ENCODE peak calls at places on chromosomes 2 and 18, in ten cellular contexts. B is tibial nerve, O is neuronal stem cell, Q is AG04450, G is body of pancreas, U is esophagus squamous epithelium, W is heart right ventricle, E is HCT116, C is spleen, X is GM23248. N is an unnamed sample. For H3K27me3, the result is how much of the 10 kb centered on the place peaks cover.

GRCh38 chr2:46686811-46687210 is 207.4 kb downstream of the TMEM247 start:
- DNase-seq in W (no peak), E (no peak), U (no peak), C (no peak), O (no peak), G (no peak), B (no peak), Q (no peak), X (no peak), N (no peak)

GRCh38 chr18:57837917-57838548 is 34.9 kb upstream of the ATP8B1 start:
- DNase-seq in E (no peak), X (no peak), C (no peak), G (no peak), W (no peak), O (no peak), Q (no peak), B (no peak), U (no peak), N (no peak)

GRCh38 chr2:186907897-186908296 is 58.9 kb upstream of the ZSWIM2 start:
- DNase-seq in B (no peak), X (no peak), U (no peak), E (no peak), C (no peak), G (no peak), Q (no peak), W (no peak), O (no peak), N (no peak)

GRCh38 chr2:128306931-128307460 is 11.7 kb downstream of the HS6ST1 start:
- DNase-seq in W (no peak), C (peak), E (no peak), Q (no peak), B (no peak), G (peak), X (no peak), U (no peak), O (no peak), N (no peak)

GRCh38 chr2:108194409-108195132 is 45.2 kb upstream of the SULT1C3 start:
- DNase-seq in G (no peak), O (no peak), U (no peak), C (no peak), W (no peak), X (peak), Q (no peak), B (no peak), E (no peak), N (no peak)

GRCh38 chr2:211737282-211737681 is 801.3 kb downstream of the ERBB4 start:
- DNase-seq in C (no peak), B (no peak), U (no peak), O (no peak), X (peak), G (no peak), W (no peak), E (no peak), Q (no peak), N (no peak)

GRCh38 chr2:105864262-105864661 is 119.5 kb downstream of the NCK2 start:
- DNase-seq in E (no peak), Q (no peak), W (no peak), B (no peak), C (no peak), G (no peak), X (no peak), O (no peak), U (no peak), N (no peak)

GRCh38 chr2:165185633-165186032 is 18.2 kb downstream of the SCN3A start:
- DNase-seq in Q (no peak), G (no peak), B (no peak), E (no peak), O (no peak), X (no peak), W (no peak), U (no peak), C (no peak), N (no peak)

GRCh38 chr2:67169417-67170140 is 227.6 kb upstream of the ETAA1 start:
- DNase-seq in Q (no peak), O (no peak), X (peak), C (no peak), W (no peak), G (no peak), E (no peak), B (no peak), U (no peak), N (no peak)

GRCh38 chr2:20443276-20443920 is 3.5 kb upstream of the RHOB start:
- DNase-seq in E (no peak), W (no peak), X (peak), O (peak), G (peak), C (peak), U (no peak), B (peak), Q (no peak), N (peak)

GRCh38 chr18:37253424-37254255 is 312.0 kb downstream of the CELF4 start:
- DNase-seq in B (no peak), O (peak), E (no peak), Q (no peak), X (peak), W (peak), U (no peak), C (peak), G (peak), N (no peak)

GRCh38 chr18:37252342-37252741 is 313.3 kb downstream of the CELF4 start:
- DNase-seq in G (no peak), X (no peak), B (no peak), U (no peak), C (no peak), E (no peak), O (no peak), Q (no peak), W (no peak), N (no peak)

GRCh38 chr18:37254256-37254880 is 311.2 kb downstream of the CELF4 start:
- DNase-seq in E (no peak), B (no peak), Q (no peak), X (peak), G (peak), U (no peak), C (peak), W (no peak), O (no peak), N (no peak)

GRCh38 chr18:37251679-37252078 is 313.9 kb downstream of the CELF4 start:
- DNase-seq in G (peak), B (no peak), W (no peak), E (no peak), U (no peak), X (peak), Q (no peak), C (peak), O (no peak), N (no peak)

DNA sequence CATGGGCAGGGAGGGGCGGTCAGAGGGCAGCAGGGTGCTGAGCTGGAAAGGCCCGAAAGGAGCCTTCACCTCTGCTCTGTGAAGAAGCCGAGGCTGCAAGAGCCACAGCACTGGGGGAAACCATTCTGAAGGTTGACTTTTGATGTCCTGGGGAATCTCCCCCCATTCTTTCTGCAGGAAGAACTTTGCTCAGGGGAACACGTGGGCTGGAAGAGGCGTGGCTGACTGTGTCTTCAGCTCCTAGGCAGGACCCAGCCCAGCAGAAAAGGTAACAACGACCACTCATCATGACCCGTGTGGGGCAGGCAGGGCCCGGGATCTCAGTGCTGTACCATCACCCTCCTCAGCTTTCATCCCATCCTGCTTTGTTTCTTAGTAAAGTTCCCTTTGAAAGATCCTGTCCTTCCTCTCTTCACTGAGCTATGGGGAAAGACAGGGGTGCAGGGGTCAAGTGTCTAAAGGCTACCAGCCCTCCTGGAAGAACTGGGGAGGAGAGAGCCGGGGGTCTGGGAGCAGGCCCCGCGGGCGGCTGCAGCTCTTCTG is 312.7 kb downstream of the CELF4 start:
- DNase-seq in E (no peak), B (no peak), Q (no peak), O (no peak), U (no peak), C (peak), W (no peak), G (no peak), X (no peak), N (no peak)
- H3K27me3 ChIP-seq in E (under half), B (under half), Q (under half), O (under half), U (under half), C (half or more), W (half or more), G (under half), X (half or more), N (under half)

DNA sequence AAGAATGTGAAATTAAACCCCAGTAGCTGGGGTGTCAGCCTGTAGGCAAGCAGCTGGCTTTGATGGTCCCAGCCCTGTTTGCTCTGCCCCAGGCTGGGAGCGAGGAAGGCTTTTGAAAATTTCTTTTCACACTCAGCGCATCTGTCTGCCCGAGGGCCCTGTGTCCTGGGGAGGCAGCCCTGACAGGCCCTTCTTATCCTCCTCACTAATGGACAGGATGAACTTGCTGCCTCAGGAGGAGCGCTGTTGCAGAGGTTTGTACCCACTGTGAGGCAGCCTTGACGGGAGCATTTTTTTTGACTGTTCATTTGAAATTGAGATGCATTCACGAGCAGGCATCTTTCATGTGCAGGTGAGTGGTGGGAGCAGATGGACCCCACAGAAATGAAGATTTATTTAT is 62.4 kb downstream of the SERPINB8 start:
- DNase-seq in C (no peak), Q (no peak), B (no peak), G (no peak), E (no peak), X (no peak), W (no peak), O (no peak), U (no peak), N (no peak)
- H3K27me3 ChIP-seq in C (under half), Q (under half), B (under half), G (under half), E (under half), X (under half), W (under half), O (under half), U (under half), N (under half)

GRCh38 chr2:45007356-45007755 is 1.9 kb downstream of the SIX2 start:
- DNase-seq in C (no peak), G (no peak), X (no peak), Q (no peak), U (no peak), W (no peak), B (no peak), O (no peak), E (no peak), N (no peak)
- H3K27me3 ChIP-seq in C (half or more), G (under half), X (under half), Q (half or more), U (under half), W (half or more), B (under half), O (half or more), E (under half), N (under half)

DNA sequence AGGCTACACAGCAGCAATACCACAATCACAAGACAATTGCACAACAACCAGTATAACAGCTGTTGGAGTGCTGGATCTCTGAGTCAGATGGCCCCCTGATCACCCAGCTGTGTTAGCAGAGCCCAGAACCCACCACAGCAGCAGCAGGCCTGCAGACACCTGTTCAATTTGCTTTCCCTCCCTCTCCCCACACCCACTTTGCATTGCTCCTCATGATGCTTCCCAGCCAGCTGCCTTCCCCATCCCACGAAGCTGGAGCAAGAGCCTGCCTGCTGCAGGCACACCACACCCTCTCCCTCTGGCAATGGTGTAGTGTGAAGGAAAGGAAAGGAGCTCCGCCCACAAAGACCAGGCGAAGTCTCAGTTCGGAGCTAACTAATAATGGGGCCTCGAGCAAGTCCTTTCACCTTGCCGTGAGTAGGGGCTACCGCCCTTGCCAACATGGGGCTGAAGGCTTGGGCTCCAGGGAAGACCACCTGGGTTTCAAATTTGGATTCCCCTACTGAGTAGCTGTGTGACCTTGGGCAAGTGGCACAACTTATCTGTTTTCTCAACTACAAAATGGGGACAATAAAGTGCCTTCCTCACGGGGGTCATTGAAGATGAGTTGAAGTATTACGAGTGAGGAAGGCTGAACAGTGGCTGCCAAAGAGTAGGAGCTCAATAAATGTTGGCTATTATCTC is 19.5 kb upstream of the ZBTB7C start:
- DNase-seq in B (no peak), G (no peak), O (no peak), W (no peak), C (no peak), Q (no peak), U (no peak), E (no peak), X (no peak), N (no peak)
- H3K27me3 ChIP-seq in B (under half), G (under half), O (under half), W (under half), C (under half), Q (under half), U (under half), E (under half), X (half or more), N (under half)

N was measured in right atrium auricular region.